ENCODE peak calls at places on chromosomes 3 and 15, in seven cellular contexts. T is sigmoid colon, Q is hepatocyte, W is NT2/D1, M is left ventricle myocardium inferior, G is foreskin keratinocyte, Y is PC-3. Z is an unnamed sample. For H3K4me1, the result is how much of the 10 kb centered on the place peaks cover.

GRCh38 chr3:69535613-69536012 is 149.7 kb upstream of the FRMD4B start:
- DNase-seq in M (no peak), G (no peak), W (no peak), T (no peak), Q (no peak), Y (no peak), Z (no peak)

GRCh38 chr3:78337801-78338211 is 1297.9 kb downstream of the ROBO2 start:
- DNase-seq in M (no peak), Y (peak), Q (no peak), W (no peak), T (no peak), G (peak), Z (no peak)

GRCh38 chr3:9474482-9474881 is 77.1 kb downstream of the SETD5 start:
- DNase-seq in G (no peak), W (no peak), Y (no peak), M (no peak), Q (no peak), T (no peak), Z (no peak)

GRCh38 chr15:60745469-60745971 is 266.6 kb upstream of the ICE2 start:
- DNase-seq in Y (no peak), G (no peak), M (peak), T (peak), W (no peak), Q (no peak), Z (peak)

GRCh38 chr3:104273046-104273649 is 1093.6 kb upstream of the ALCAM start:
- DNase-seq in Q (peak), T (no peak), M (no peak), Y (peak), G (peak), W (peak), Z (no peak)

GRCh38 chr3:41137686-41138111 is 61.6 kb upstream of the CTNNB1 start:
- DNase-seq in Y (peak), G (peak), Q (no peak), W (no peak), T (no peak), M (no peak), Z (no peak)

GRCh38 chr3:132536442-132537153 is 60.5 kb upstream of the ACKR4 start:
- DNase-seq in G (no peak), W (no peak), Q (no peak), Y (no peak), M (no peak), T (no peak), Z (no peak)

GRCh38 chr3:49614936-49615335 is 59.2 kb upstream of the APEH start:
- DNase-seq in T (no peak), W (no peak), M (no peak), Q (no peak), Y (no peak), G (no peak), Z (no peak)

GRCh38 chr3:195028877-195029606 is 241.9 kb downstream of the XXYLT1 start:
- DNase-seq in Q (no peak), M (peak), G (no peak), W (no peak), Y (no peak), T (no peak), Z (no peak)

GRCh38 chr3:49378249-49378899 is 20.2 kb upstream of the GPX1 start:
- DNase-seq in Y (peak), T (no peak), M (peak), W (no peak), G (peak), Q (no peak), Z (peak)

GRCh38 chr15:84387086-84387485 is 151.5 kb downstream of the GOLGA6L4 start:
- DNase-seq in T (no peak), Y (no peak), Q (no peak), W (no peak), G (no peak), M (no peak), Z (no peak)

GRCh38 chr15:65418596-65418995 is 4.2 kb downstream of the IGDCC4 start:
- DNase-seq in M (peak), Y (no peak), G (no peak), Q (no peak), W (no peak), T (no peak), Z (no peak)

GRCh38 chr15:65423977-65424679 is 1.4 kb upstream of the IGDCC4 start:
- DNase-seq in W (no peak), G (peak), Y (peak), M (peak), T (peak), Q (no peak), Z (no peak)

GRCh38 chr15:65420975-65421359 is 1.8 kb downstream of the IGDCC4 start:
- DNase-seq in W (no peak), G (no peak), Q (no peak), M (no peak), T (peak), Y (no peak), Z (no peak)

GRCh38 chr15:65423150-65423976 is 616 bp upstream of the IGDCC4 start:
- DNase-seq in W (no peak), M (peak), Y (no peak), T (peak), Q (no peak), G (no peak), Z (no peak)

DNA sequence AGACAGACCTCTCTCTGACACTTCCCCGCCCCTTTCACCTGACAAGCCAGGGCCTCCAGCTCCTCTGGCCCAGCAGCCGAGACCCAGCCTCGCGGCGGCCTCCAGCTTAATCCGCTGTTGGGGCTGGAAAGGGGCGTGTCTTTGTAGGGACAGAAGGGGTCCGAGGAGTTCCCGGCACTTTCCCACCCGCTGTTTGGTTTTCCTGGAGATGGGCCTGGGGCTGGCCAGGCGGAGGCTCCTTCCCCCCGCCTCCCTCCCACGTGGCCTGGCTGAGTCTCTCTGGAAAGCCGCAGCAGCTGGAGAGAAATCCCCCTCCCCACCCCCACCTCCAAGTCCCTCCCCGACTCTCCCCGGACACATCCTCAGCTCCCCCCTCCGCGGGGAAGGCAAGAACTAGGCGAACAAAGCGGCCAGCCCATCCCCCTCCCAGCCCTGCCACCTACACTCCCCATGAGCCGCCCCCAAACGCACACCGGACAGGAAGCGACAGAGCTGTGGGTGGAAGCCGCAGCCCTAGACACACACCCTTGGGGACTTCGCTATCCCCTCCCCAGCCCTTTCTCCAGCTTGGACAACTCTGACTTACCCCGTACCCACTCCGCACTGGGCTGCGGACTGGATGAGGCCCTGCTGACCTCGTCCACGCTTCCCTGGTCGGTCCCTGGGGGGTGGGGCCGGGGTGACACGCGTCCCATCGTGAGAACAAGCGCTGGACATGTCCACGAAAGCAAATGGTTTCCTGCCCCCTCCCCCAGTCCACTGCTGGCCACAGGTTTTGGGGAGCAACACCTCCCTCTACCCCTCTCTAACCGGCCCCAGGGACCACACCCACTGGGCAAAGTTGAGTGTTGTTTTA is 1.2 kb downstream of the IGDCC4 start:
- DNase-seq in Y (peak), W (peak), M (peak), T (peak), G (no peak), Q (peak), Z (peak)
- H3K4me1 ChIP-seq in Y (under half), W (under half), M (under half), T (under half), G (under half), Q (under half), Z (under half)

DNA sequence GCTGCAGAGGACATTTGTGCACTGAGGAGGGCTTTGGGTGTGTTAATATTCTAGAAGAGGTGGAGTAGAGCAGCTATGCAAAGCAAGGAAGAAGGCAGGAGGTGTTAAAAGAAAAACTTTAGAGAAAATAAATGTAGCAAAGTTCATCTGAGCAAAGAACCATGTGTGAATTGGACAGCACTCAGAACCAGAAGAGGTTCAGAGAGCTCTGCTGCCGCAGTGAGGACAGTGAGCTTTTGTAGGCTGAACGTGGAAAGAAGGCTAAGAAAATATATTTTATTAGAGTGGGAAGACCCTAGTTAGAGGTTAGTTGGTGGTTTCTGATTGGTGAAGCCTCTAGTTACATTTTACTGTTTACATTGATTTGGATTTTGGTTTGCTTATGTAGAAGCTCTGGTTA is 50.7 kb downstream of the ST6GAL1 start:
- DNase-seq in Y (no peak), G (no peak), W (no peak), T (no peak), Q (no peak), M (no peak), Z (no peak)
- H3K4me1 ChIP-seq in Y (under half), G (under half), W (under half), T (under half), Q (under half), M (half or more), Z (under half)

DNA sequence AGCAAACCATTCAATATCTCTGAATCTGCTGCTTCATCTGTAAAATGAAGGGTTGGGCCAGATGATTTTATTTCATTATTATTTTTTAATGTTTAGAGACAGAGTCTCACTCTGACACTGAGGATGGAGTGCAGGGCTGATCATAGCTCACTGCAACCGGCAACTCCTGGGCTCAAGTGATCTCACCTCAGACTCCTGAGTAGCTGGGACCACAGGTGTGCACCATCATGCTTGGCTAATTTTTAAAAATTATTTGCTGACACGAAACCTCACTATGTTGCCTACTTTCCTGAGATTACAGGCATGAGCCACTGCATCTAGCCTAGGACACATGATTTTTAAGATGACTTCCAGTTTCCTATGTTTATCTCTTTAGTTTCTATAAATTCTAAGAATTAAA is 105.8 kb downstream of the P3H2 start:
- DNase-seq in G (no peak), Q (no peak), M (no peak), T (no peak), Y (no peak), W (no peak), Z (no peak)
- H3K4me1 ChIP-seq in G (half or more), Q (under half), M (under half), T (under half), Y (half or more), W (under half), Z (under half)

DNA sequence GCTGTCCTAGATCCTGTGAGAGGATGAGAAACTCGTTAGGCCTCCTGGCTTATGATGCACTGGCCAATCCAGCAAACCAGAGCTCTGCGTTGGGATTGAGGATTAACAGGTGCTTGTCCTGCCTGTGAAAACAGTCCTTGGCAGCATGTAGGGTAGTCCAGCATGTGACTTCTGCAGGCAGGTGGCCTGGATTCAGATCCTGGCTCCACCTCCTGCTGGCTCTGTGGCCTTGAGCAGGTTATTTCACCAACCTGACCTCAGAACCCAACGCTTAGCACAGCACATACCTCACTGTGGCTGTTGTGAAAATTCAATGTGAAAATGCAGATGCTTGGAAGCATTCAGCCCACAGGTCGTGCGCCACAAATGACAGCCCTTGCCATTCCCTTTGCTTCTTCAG is 33.6 kb downstream of the PLA2G4D start:
- DNase-seq in W (no peak), M (no peak), Y (no peak), Q (no peak), G (no peak), T (no peak), Z (no peak)
- H3K4me1 ChIP-seq in W (under half), M (under half), Y (under half), Q (under half), G (under half), T (under half), Z (under half)

GRCh38 chr15:22778796-22779195 is 7.6 kb upstream of the NIPA1 start:
- DNase-seq in Y (no peak), G (no peak), Q (no peak), W (no peak), M (no peak), T (no peak), Z (no peak)

GRCh38 chr15:22780267-22780666 is 6.2 kb upstream of the NIPA1 start:
- DNase-seq in W (no peak), Q (no peak), T (no peak), Y (peak), G (peak), M (no peak), Z (no peak)
- H3K4me1 ChIP-seq in W (under half), Q (under half), T (under half), Y (under half), G (under half), M (under half), Z (under half)